ENCODE peak calls at places on chromosomes 1 and 21, in ten cellular contexts. O is fibroblast of mammary gland; U is CMK; N is cardiac fibroblast; E is AG09309; J is stimulated activated CD8-positive, alpha-beta memory T cell treated with anti-CD3 and anti-CD28 coated beads, Interleukin-15, amount 100 ng/mL, for 4 hours; V is HL-60; X is activated naive CD8-positive, alpha-beta T cell treated with anti-CD3 and anti-CD28 coated beads, Interleukin-2, amount 10 ng/mL, durations not matched to agents 7 days and 5 days; Y is cardiac muscle cell; I is C1 segment of cervical spinal cord. R is an unnamed sample.

GRCh38 chr1:95085376-95085775 is 12.6 kb upstream of the ALG14 start:
- DNase-seq in O (no peak), U (no peak), N (no peak), E (no peak), J (no peak), V (no peak), X (no peak), Y (no peak), I (no peak), R (no peak)

GRCh38 chr21:14890141-14890540 is 174.7 kb downstream of the NRIP1 start:
- DNase-seq in O (no peak), U (no peak), N (no peak), E (no peak), J (no peak), V (no peak), X (no peak), Y (no peak), I (no peak), R (no peak)

GRCh38 chr1:116397728-116398127 is 24.7 kb downstream of the ATP1A1 start:
- DNase-seq in O (no peak), U (no peak), N (no peak), E (no peak), J (no peak), V (no peak), X (no peak), Y (no peak), I (no peak), R (no peak)

GRCh38 chr1:212234431-212235298 is 50.5 kb upstream of the PPP2R5A start:
- DNase-seq in O (peak; percentile 97), U (no peak), N (peak; percentile 94), E (peak; percentile 93), J (no peak), V (peak; percentile 70), X (no peak), Y (peak; percentile 95), I (no peak), R (peak; percentile 90)

GRCh38 chr1:235503333-235504121 is 725 bp downstream of the B3GALNT2 start:
- DNase-seq in O (peak; percentile 46), U (peak; percentile 33), N (peak; percentile 59), E (no peak), J (no peak), V (peak; percentile 76), X (no peak), Y (peak; percentile 59), I (peak; percentile 62), R (no peak)

GRCh38 chr1:220751130-220751529 is 3.0 kb downstream of the MTARC2 start:
- DNase-seq in O (no peak), U (no peak), N (no peak), E (no peak), J (no peak), V (no peak), X (no peak), Y (no peak), I (no peak), R (no peak)

GRCh38 chr21:45280969-45281368 is 6.7 kb downstream of the POFUT2 start:
- DNase-seq in O (no peak), U (no peak), N (no peak), E (no peak), J (no peak), V (no peak), X (no peak), Y (no peak), I (no peak), R (no peak)

GRCh38 chr1:203378529-203379271 is 27.8 kb upstream of the FMOD start:
- DNase-seq in O (peak; percentile 27), U (no peak), N (peak; percentile 50), E (no peak), J (no peak), V (no peak), X (no peak), Y (peak; percentile 77), I (no peak), R (no peak)

GRCh38 chr1:25126568-25126967 is 105.7 kb downstream of the SYF2 start:
- DNase-seq in O (peak; percentile 16), U (no peak), N (peak; percentile 13), E (no peak), J (no peak), V (no peak), X (no peak), Y (peak; percentile 8), I (no peak), R (no peak)

R was measured in non-pigmented ciliary epithelial cell.